ENCODE peak calls at places on chromosome 7, in six cellular contexts. One of them, this sample, is unnamed.

GRCh38 chr7:149774237-149775175 is 1.1 kb upstream of the ZNF467 start:
- DNase-seq in neural crest cell: no peak
- DNase-seq in fibroblast of mammary gland: no peak
- DNase-seq in brain microvascular endothelial cell: no peak
- DNase-seq in choroid plexus epithelial cell: no peak
- DNase-seq in MCF 10A: no peak
- DNase-seq in this sample: peak; percentile 74

GRCh38 chr7:141001122-141001521 is 13.6 kb downstream of the MRPS33 start:
- DNase-seq in neural crest cell: no peak
- DNase-seq in fibroblast of mammary gland: no peak
- DNase-seq in brain microvascular endothelial cell: no peak
- DNase-seq in choroid plexus epithelial cell: no peak
- DNase-seq in MCF 10A: no peak
- DNase-seq in this sample: no peak

GRCh38 chr7:124032369-124033092 is at the start of gene TMEM229A:
- DNase-seq in neural crest cell: peak; percentile 50
- DNase-seq in fibroblast of mammary gland: peak; percentile 7
- DNase-seq in brain microvascular endothelial cell: peak; percentile 30
- DNase-seq in choroid plexus epithelial cell: peak; percentile 41
- DNase-seq in MCF 10A: peak; percentile 33
- DNase-seq in this sample: peak; percentile 87

GRCh38 chr7:27163776-27164380 is 1.5 kb downstream of the HOXA9 start:
- DNase-seq in neural crest cell: no peak
- DNase-seq in fibroblast of mammary gland: peak; percentile 15
- DNase-seq in brain microvascular endothelial cell: no peak
- DNase-seq in choroid plexus epithelial cell: no peak
- DNase-seq in MCF 10A: no peak
- DNase-seq in this sample: peak; percentile 51

GRCh38 chr7:98771519-98772241 is 98.1 kb downstream of the TMEM130 start:
- DNase-seq in neural crest cell: peak; percentile 9
- DNase-seq in fibroblast of mammary gland: peak; percentile 73
- DNase-seq in brain microvascular endothelial cell: peak; percentile 31
- DNase-seq in choroid plexus epithelial cell: peak; percentile 25
- DNase-seq in MCF 10A: peak; percentile 40
- DNase-seq in this sample: no peak

GRCh38 chr7:80481196-80481884 is 30.5 kb downstream of the GNAT3 start:
- DNase-seq in neural crest cell: no peak
- DNase-seq in fibroblast of mammary gland: no peak
- DNase-seq in brain microvascular endothelial cell: peak; percentile 46
- DNase-seq in choroid plexus epithelial cell: no peak
- DNase-seq in MCF 10A: no peak
- DNase-seq in this sample: no peak

GRCh38 chr7:96621932-96622331 is 87.7 kb downstream of the SEM1 start:
- DNase-seq in neural crest cell: no peak
- DNase-seq in fibroblast of mammary gland: no peak
- DNase-seq in brain microvascular endothelial cell: no peak
- DNase-seq in choroid plexus epithelial cell: no peak
- DNase-seq in MCF 10A: no peak
- DNase-seq in this sample: no peak

GRCh38 chr7:157310676-157311185 is 26.1 kb upstream of the DNAJB6 start:
- DNase-seq in neural crest cell: no peak
- DNase-seq in fibroblast of mammary gland: no peak
- DNase-seq in brain microvascular endothelial cell: no peak
- DNase-seq in choroid plexus epithelial cell: no peak
- DNase-seq in MCF 10A: peak; percentile 37
- DNase-seq in this sample: no peak

GRCh38 chr7:158809596-158809995 is 19.7 kb downstream of the ESYT2 start:
- DNase-seq in neural crest cell: no peak
- DNase-seq in fibroblast of mammary gland: no peak
- DNase-seq in brain microvascular endothelial cell: no peak
- DNase-seq in choroid plexus epithelial cell: peak; percentile 54
- DNase-seq in MCF 10A: no peak
- DNase-seq in this sample: no peak

GRCh38 chr7:47625861-47626444 is 44.0 kb upstream of the TNS3 start:
- DNase-seq in neural crest cell: no peak
- DNase-seq in fibroblast of mammary gland: no peak
- DNase-seq in brain microvascular endothelial cell: no peak
- DNase-seq in choroid plexus epithelial cell: peak; percentile 73
- DNase-seq in MCF 10A: no peak
- DNase-seq in this sample: no peak

GRCh38 chr7:24828871-24829661 is 71.8 kb upstream of the GSDME start:
- DNase-seq in neural crest cell: no peak
- DNase-seq in fibroblast of mammary gland: no peak
- DNase-seq in brain microvascular endothelial cell: peak; percentile 76
- DNase-seq in choroid plexus epithelial cell: peak; percentile 75
- DNase-seq in MCF 10A: no peak
- DNase-seq in this sample: no peak

GRCh38 chr7:128910569-128910945 is at the start of gene KCP:
- DNase-seq in neural crest cell: no peak
- DNase-seq in fibroblast of mammary gland: no peak
- DNase-seq in brain microvascular endothelial cell: no peak
- DNase-seq in choroid plexus epithelial cell: no peak
- DNase-seq in MCF 10A: no peak
- DNase-seq in this sample: no peak

GRCh38 chr7:43104874-43105520 is 7.5 kb upstream of the HECW1 start:
- DNase-seq in neural crest cell: no peak
- DNase-seq in fibroblast of mammary gland: peak; percentile 39
- DNase-seq in brain microvascular endothelial cell: peak; percentile 7
- DNase-seq in choroid plexus epithelial cell: no peak
- DNase-seq in MCF 10A: no peak
- DNase-seq in this sample: no peak

GRCh38 chr7:24826662-24827020 is 69.4 kb upstream of the GSDME start:
- DNase-seq in neural crest cell: no peak
- DNase-seq in fibroblast of mammary gland: peak; percentile 32
- DNase-seq in brain microvascular endothelial cell: no peak
- DNase-seq in choroid plexus epithelial cell: peak; percentile 31
- DNase-seq in MCF 10A: peak; percentile 24
- DNase-seq in this sample: no peak

GRCh38 chr7:156174428-156174827 is 362.2 kb upstream of the SHH start:
- DNase-seq in neural crest cell: no peak
- DNase-seq in fibroblast of mammary gland: no peak
- DNase-seq in brain microvascular endothelial cell: no peak
- DNase-seq in choroid plexus epithelial cell: no peak
- DNase-seq in MCF 10A: no peak
- DNase-seq in this sample: peak; percentile 76

GRCh38 chr7:29806131-29806792 is at the start of gene WIPF3:
- DNase-seq in neural crest cell: peak; percentile 38
- DNase-seq in fibroblast of mammary gland: no peak
- DNase-seq in brain microvascular endothelial cell: no peak
- DNase-seq in choroid plexus epithelial cell: no peak
- DNase-seq in MCF 10A: peak; percentile 8
- DNase-seq in this sample: no peak

GRCh38 chr7:158700008-158700407 is 4.6 kb downstream of the NCAPG2 start:
- DNase-seq in neural crest cell: no peak
- DNase-seq in fibroblast of mammary gland: no peak
- DNase-seq in brain microvascular endothelial cell: no peak
- DNase-seq in choroid plexus epithelial cell: no peak
- DNase-seq in MCF 10A: no peak
- DNase-seq in this sample: no peak

GRCh38 chr7:107882766-107883165 is 8.2 kb upstream of the DLD start:
- DNase-seq in neural crest cell: no peak
- DNase-seq in fibroblast of mammary gland: no peak
- DNase-seq in brain microvascular endothelial cell: no peak
- DNase-seq in choroid plexus epithelial cell: no peak
- DNase-seq in MCF 10A: no peak
- DNase-seq in this sample: no peak

GRCh38 chr7:41255113-41255512 is 447.8 kb downstream of the INHBA start:
- DNase-seq in neural crest cell: no peak
- DNase-seq in fibroblast of mammary gland: no peak
- DNase-seq in brain microvascular endothelial cell: no peak
- DNase-seq in choroid plexus epithelial cell: no peak
- DNase-seq in MCF 10A: no peak
- DNase-seq in this sample: no peak

GRCh38 chr7:42831051-42831952 is 80.6 kb downstream of the C7orf25 start:
- DNase-seq in neural crest cell: peak; percentile 32
- DNase-seq in fibroblast of mammary gland: peak; percentile 56
- DNase-seq in brain microvascular endothelial cell: peak; percentile 48
- DNase-seq in choroid plexus epithelial cell: peak; percentile 70
- DNase-seq in MCF 10A: peak; percentile 61
- DNase-seq in this sample: no peak

GRCh38 chr7:74271742-74272141 is 17.5 kb upstream of the CLIP2 start:
- DNase-seq in neural crest cell: no peak
- DNase-seq in fibroblast of mammary gland: no peak
- DNase-seq in brain microvascular endothelial cell: no peak
- DNase-seq in choroid plexus epithelial cell: no peak
- DNase-seq in MCF 10A: no peak
- DNase-seq in this sample: no peak

GRCh38 chr7:9488555-9488954 is 1055.1 kb downstream of the NXPH1 start:
- DNase-seq in neural crest cell: no peak
- DNase-seq in fibroblast of mammary gland: peak; percentile 62
- DNase-seq in brain microvascular endothelial cell: peak; percentile 77
- DNase-seq in choroid plexus epithelial cell: peak; percentile 79
- DNase-seq in MCF 10A: peak; percentile 48
- DNase-seq in this sample: no peak

GRCh38 chr7:1431644-1432380 is 27.5 kb downstream of the MICALL2 start:
- DNase-seq in neural crest cell: no peak
- DNase-seq in fibroblast of mammary gland: no peak
- DNase-seq in brain microvascular endothelial cell: no peak
- DNase-seq in choroid plexus epithelial cell: no peak
- DNase-seq in MCF 10A: no peak
- DNase-seq in this sample: no peak

GRCh38 chr7:24980695-24981543 is 941 bp upstream of the OSBPL3 start:
- DNase-seq in neural crest cell: no peak
- DNase-seq in fibroblast of mammary gland: peak; percentile 44
- DNase-seq in brain microvascular endothelial cell: no peak
- DNase-seq in choroid plexus epithelial cell: peak; percentile 60
- DNase-seq in MCF 10A: peak; percentile 67
- DNase-seq in this sample: no peak

GRCh38 chr7:155738652-155739537 is 73.4 kb downstream of the SHH start:
- DNase-seq in neural crest cell: peak; percentile 60
- DNase-seq in fibroblast of mammary gland: peak; percentile 85
- DNase-seq in brain microvascular endothelial cell: peak; percentile 80
- DNase-seq in choroid plexus epithelial cell: peak; percentile 92
- DNase-seq in MCF 10A: peak; percentile 83
- DNase-seq in this sample: no peak

GRCh38 chr7:128174391-128174790 is 66.7 kb upstream of the LEP start:
- DNase-seq in neural crest cell: no peak
- DNase-seq in fibroblast of mammary gland: no peak
- DNase-seq in brain microvascular endothelial cell: no peak
- DNase-seq in choroid plexus epithelial cell: no peak
- DNase-seq in MCF 10A: no peak
- DNase-seq in this sample: no peak

GRCh38 chr7:74412603-74413002 is 41.1 kb upstream of the GTF2IRD1 start:
- DNase-seq in neural crest cell: no peak
- DNase-seq in fibroblast of mammary gland: peak; percentile 43
- DNase-seq in brain microvascular endothelial cell: no peak
- DNase-seq in choroid plexus epithelial cell: peak; percentile 39
- DNase-seq in MCF 10A: peak; percentile 32
- DNase-seq in this sample: peak; percentile 5

GRCh38 chr7:143429770-143430698 is 13.2 kb upstream of the TAS2R60 start:
- DNase-seq in neural crest cell: no peak
- DNase-seq in fibroblast of mammary gland: peak; percentile 59
- DNase-seq in brain microvascular endothelial cell: no peak
- DNase-seq in choroid plexus epithelial cell: peak; percentile 24
- DNase-seq in MCF 10A: peak; percentile 43
- DNase-seq in this sample: no peak

GRCh38 chr7:25708211-25708610 is 443.8 kb upstream of the NFE2L3 start:
- DNase-seq in neural crest cell: no peak
- DNase-seq in fibroblast of mammary gland: no peak
- DNase-seq in brain microvascular endothelial cell: no peak
- DNase-seq in choroid plexus epithelial cell: no peak
- DNase-seq in MCF 10A: no peak
- DNase-seq in this sample: no peak

GRCh38 chr7:156639426-156640256 is 933 bp upstream of the RNF32 start:
- DNase-seq in neural crest cell: no peak
- DNase-seq in fibroblast of mammary gland: peak; percentile 5
- DNase-seq in brain microvascular endothelial cell: no peak
- DNase-seq in choroid plexus epithelial cell: peak; percentile 12
- DNase-seq in MCF 10A: no peak
- DNase-seq in this sample: no peak

GRCh38 chr7:148941598-148942280 is 57.6 kb upstream of the EZH2 start:
- DNase-seq in neural crest cell: peak; percentile 66
- DNase-seq in fibroblast of mammary gland: peak; percentile 77
- DNase-seq in brain microvascular endothelial cell: peak; percentile 68
- DNase-seq in choroid plexus epithelial cell: peak; percentile 59
- DNase-seq in MCF 10A: peak; percentile 89
- DNase-seq in this sample: peak; percentile 52

GRCh38 chr7:5494683-5495561 is 71.3 kb upstream of the TNRC18 start:
- DNase-seq in neural crest cell: peak; percentile 80
- DNase-seq in fibroblast of mammary gland: peak; percentile 72
- DNase-seq in brain microvascular endothelial cell: peak; percentile 59
- DNase-seq in choroid plexus epithelial cell: peak; percentile 84
- DNase-seq in MCF 10A: peak; percentile 82
- DNase-seq in this sample: no peak

GRCh38 chr7:3446786-3447185 is 145.7 kb downstream of the SDK1 start:
- DNase-seq in neural crest cell: no peak
- DNase-seq in fibroblast of mammary gland: peak; percentile 60
- DNase-seq in brain microvascular endothelial cell: no peak
- DNase-seq in choroid plexus epithelial cell: peak; percentile 62
- DNase-seq in MCF 10A: peak; percentile 16
- DNase-seq in this sample: no peak

DNA sequence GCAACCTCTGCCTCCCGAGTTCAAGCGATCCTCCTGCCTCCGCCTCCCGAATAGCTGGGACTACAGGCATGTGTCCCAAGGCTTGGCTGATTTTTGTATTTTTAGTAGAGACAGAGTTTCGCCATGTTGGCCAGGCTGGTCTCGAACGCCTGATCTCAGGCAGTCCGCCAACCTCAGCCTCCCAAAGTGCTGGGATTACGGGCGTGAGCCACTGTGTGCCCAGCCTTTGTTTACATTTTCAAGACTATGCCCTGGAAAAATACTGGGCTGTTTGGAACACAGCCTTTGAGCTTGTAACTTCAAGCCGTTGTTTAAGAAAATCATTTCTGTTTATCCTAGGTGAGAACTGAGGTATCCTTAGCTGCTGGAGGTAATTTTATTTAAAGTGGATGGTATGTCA is 1.9 kb downstream of the ZKSCAN1 start:
- DNase-seq in neural crest cell: no peak
- DNase-seq in fibroblast of mammary gland: no peak
- DNase-seq in brain microvascular endothelial cell: no peak
- DNase-seq in choroid plexus epithelial cell: no peak
- DNase-seq in MCF 10A: no peak
- DNase-seq in this sample: no peak
- TF ChIP-seq CTCF in neural crest cell: no peak
- TF ChIP-seq CTCF in fibroblast of mammary gland: no peak
- TF ChIP-seq CTCF in brain microvascular endothelial cell: no peak
- TF ChIP-seq CTCF in choroid plexus epithelial cell: no peak
- TF ChIP-seq CTCF in MCF 10A: no peak
- TF ChIP-seq CTCF in this sample: no peak

GRCh38 chr7:38411404-38411803 is 138.0 kb upstream of the TARP start:
- DNase-seq in neural crest cell: no peak
- DNase-seq in fibroblast of mammary gland: peak; percentile 24
- DNase-seq in brain microvascular endothelial cell: peak; percentile 31
- DNase-seq in choroid plexus epithelial cell: peak; percentile 51
- DNase-seq in MCF 10A: peak; percentile 50
- DNase-seq in this sample: no peak
- TF ChIP-seq CTCF in neural crest cell: peak; percentile 36
- TF ChIP-seq CTCF in fibroblast of mammary gland: peak; percentile 41
- TF ChIP-seq CTCF in brain microvascular endothelial cell: peak; percentile 48
- TF ChIP-seq CTCF in choroid plexus epithelial cell: peak; percentile 48
- TF ChIP-seq CTCF in MCF 10A: peak; percentile 21
- TF ChIP-seq CTCF in this sample: peak; percentile 29

GRCh38 chr7:115763347-115763746 is 267.2 kb downstream of the TFEC start:
- DNase-seq in neural crest cell: no peak
- DNase-seq in fibroblast of mammary gland: no peak
- DNase-seq in brain microvascular endothelial cell: no peak
- DNase-seq in choroid plexus epithelial cell: no peak
- DNase-seq in MCF 10A: no peak
- DNase-seq in this sample: no peak
- TF ChIP-seq CTCF in neural crest cell: no peak
- TF ChIP-seq CTCF in fibroblast of mammary gland: no peak
- TF ChIP-seq CTCF in brain microvascular endothelial cell: no peak
- TF ChIP-seq CTCF in choroid plexus epithelial cell: no peak
- TF ChIP-seq CTCF in MCF 10A: no peak
- TF ChIP-seq CTCF in this sample: no peak

GRCh38 chr7:100247152-100247757 is 27.5 kb downstream of the PVRIG start:
- DNase-seq in neural crest cell: no peak
- DNase-seq in fibroblast of mammary gland: peak; percentile 55
- DNase-seq in brain microvascular endothelial cell: peak; percentile 70
- DNase-seq in choroid plexus epithelial cell: peak; percentile 89
- DNase-seq in MCF 10A: peak; percentile 93
- DNase-seq in this sample: no peak
- TF ChIP-seq CTCF in neural crest cell: peak; percentile 24
- TF ChIP-seq CTCF in fibroblast of mammary gland: no peak
- TF ChIP-seq CTCF in brain microvascular endothelial cell: no peak
- TF ChIP-seq CTCF in choroid plexus epithelial cell: peak; percentile 12
- TF ChIP-seq CTCF in MCF 10A: peak; percentile 7
- TF ChIP-seq CTCF in this sample: peak; percentile 29

This sample was measured in chondrocyte.